ENCODE peak calls at places on chromosomes 1 and 21, in eight cellular contexts. X, Q, P, H, G, A, O and C are unnamed samples.
A peak's percentile ranks its signal among the peaks of the same experiment; 100 is the strongest.

GRCh38 chr1:19178734-19179398 is 31.2 kb downstream of the UBR4 start:
- DNase-seq in H (no peak), P (no peak), G (no peak), Q (no peak), A (no peak), O (no peak), X (no peak), C (peak; percentile 19)

GRCh38 chr1:246647113-246647512 is 77.1 kb upstream of the SCCPDH start:
- DNase-seq in O (peak; percentile 46), A (no peak), P (no peak), H (no peak), X (peak; percentile 85), G (peak; percentile 73), Q (no peak), C (no peak)

GRCh38 chr1:145985502-145986439 is 10.6 kb downstream of the TXNIP start:
- DNase-seq in Q (no peak), X (peak; percentile 61), O (no peak), P (peak; percentile 52), A (no peak), H (no peak), G (peak; percentile 79), C (no peak)

GRCh38 chr1:38113080-38113743 is 66.6 kb upstream of the POU3F1 start:
- DNase-seq in G (no peak), A (no peak), X (no peak), O (no peak), P (no peak), H (no peak), Q (no peak), C (no peak)

GRCh38 chr1:3174487-3175247 is 105.7 kb downstream of the PRDM16 start:
- DNase-seq in X (peak; percentile 50), Q (no peak), G (peak; percentile 79), P (peak; percentile 90), H (peak; percentile 76), O (peak; percentile 43), A (peak; percentile 91), C (no peak)

GRCh38 chr1:198773030-198773429 is 134.2 kb downstream of the PTPRC start:
- DNase-seq in P (no peak), O (no peak), H (no peak), Q (no peak), A (no peak), X (no peak), G (no peak), C (no peak)

GRCh38 chr1:20495661-20496060 is 9.7 kb upstream of the CAMK2N1 start:
- DNase-seq in H (no peak), Q (no peak), X (no peak), A (no peak), O (no peak), G (no peak), P (no peak), C (no peak)

GRCh38 chr1:71054281-71054731 is 6.7 kb upstream of the PTGER3 start:
- DNase-seq in Q (no peak), P (no peak), G (no peak), H (no peak), A (no peak), X (no peak), O (no peak), C (no peak)

GRCh38 chr1:205267306-205267902 is 39.7 kb downstream of the TMCC2 start:
- DNase-seq in A (no peak), X (no peak), H (no peak), G (no peak), Q (no peak), P (no peak), O (no peak), C (no peak)

GRCh38 chr1:171817511-171818265 is 23.6 kb upstream of the DNM3 start:
- DNase-seq in O (no peak), Q (no peak), P (no peak), X (peak; percentile 71), H (no peak), A (no peak), G (no peak), C (no peak)

GRCh38 chr1:244435562-244436205 is 16.0 kb downstream of the ADSS2 start:
- DNase-seq in A (no peak), P (no peak), X (peak; percentile 76), H (no peak), Q (no peak), G (no peak), O (no peak), C (no peak)

GRCh38 chr1:244349581-244350001 is 102.1 kb downstream of the ADSS2 start:
- DNase-seq in P (no peak), A (no peak), H (no peak), G (no peak), O (no peak), X (peak; percentile 36), Q (no peak), C (no peak)

GRCh38 chr21:45454924-45455315 is 50.0 kb downstream of the COL18A1 start:
- DNase-seq in A (no peak), Q (no peak), G (no peak), P (no peak), O (no peak), X (peak; percentile 41), H (peak; percentile 75), C (no peak)

GRCh38 chr21:45456014-45456835 is 51.3 kb downstream of the COL18A1 start:
- DNase-seq in G (no peak), A (no peak), X (no peak), H (peak; percentile 55), Q (no peak), O (no peak), P (no peak), C (no peak)

GRCh38 chr21:45456836-45457160 is 51.8 kb downstream of the COL18A1 start:
- DNase-seq in O (no peak), X (no peak), Q (no peak), P (no peak), A (no peak), H (peak; percentile 39), G (no peak), C (no peak)

GRCh38 chr21:45454081-45454923 is 49.3 kb downstream of the COL18A1 start:
- DNase-seq in A (no peak), O (no peak), P (no peak), H (peak; percentile 41), X (no peak), Q (no peak), G (no peak), C (no peak)

DNA sequence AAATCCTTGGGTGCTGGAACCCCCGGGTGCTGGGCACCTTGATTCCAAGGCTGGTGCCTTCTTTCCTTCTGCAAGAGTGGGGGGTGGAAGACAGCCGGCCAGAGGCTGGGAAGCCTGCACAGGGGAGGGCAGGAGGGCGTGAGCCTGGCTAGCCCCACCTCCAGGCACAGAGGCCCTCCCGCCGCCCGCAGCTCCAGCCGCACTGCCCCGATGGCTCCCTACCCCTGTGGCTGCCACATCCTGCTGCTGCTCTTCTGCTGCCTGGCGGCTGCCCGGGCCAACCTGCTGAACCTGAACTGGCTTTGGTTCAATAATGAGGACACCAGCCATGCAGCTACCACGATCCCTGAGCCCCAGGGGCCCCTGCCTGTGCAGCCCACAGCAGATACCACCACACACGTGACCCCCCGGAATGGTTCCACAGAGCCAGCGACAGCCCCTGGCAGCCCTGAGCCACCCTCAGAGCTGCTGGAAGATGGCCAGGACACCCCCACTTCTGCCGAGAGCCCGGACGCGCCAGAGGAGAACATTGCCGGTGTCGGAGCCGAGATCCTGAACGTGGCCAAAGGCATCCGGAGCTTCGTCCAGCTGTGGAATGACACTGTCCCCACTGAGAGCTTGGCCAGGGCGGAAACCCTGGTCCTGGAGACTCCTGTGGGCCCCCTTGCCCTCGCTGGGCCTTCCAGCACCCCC is 50.5 kb downstream of the COL18A1 start:
- DNase-seq in Q (no peak), P (no peak), X (no peak), G (no peak), A (peak; percentile 61), O (no peak), H (peak; percentile 68), C (no peak)
- H3K4me3 ChIP-seq in Q (no peak overlapping the region), P (peak overlapping the region; percentile 38), X (peak overlapping the region; percentile 14), G (peak overlapping the region; percentile 38), A (peak overlapping the region; percentile 15), O (peak overlapping the region; percentile 10), H (peak overlapping the region; percentile 27), C (no peak overlapping the region)

GRCh38 chr1:150574260-150575071 is 4.9 kb downstream of the MCL1 start:
- DNase-seq in H (no peak), X (peak; percentile 46), P (no peak), G (no peak), Q (no peak), O (no peak), A (no peak), C (no peak)
- H3K4me3 ChIP-seq in H (peak overlapping the region; percentile 93), X (peak overlapping the region; percentile 99), P (peak overlapping the region; percentile 74), G (peak overlapping the region; percentile 86), Q (no peak overlapping the region), O (peak overlapping the region; percentile 87), A (peak overlapping the region; percentile 93), C (no peak overlapping the region)

GRCh38 chr1:170531758-170532657 is at the start of gene GORAB:
- DNase-seq in P (peak; percentile 91), O (peak; percentile 94), A (peak; percentile 90), X (peak; percentile 96), Q (peak; percentile 81), G (peak; percentile 92), H (peak; percentile 91), C (peak; percentile 84)

GRCh38 chr1:170534626-170535147 is 2.7 kb downstream of the GORAB start:
- DNase-seq in X (no peak), O (no peak), H (no peak), G (no peak), Q (no peak), A (no peak), P (no peak), C (no peak)

GRCh38 chr1:170535418-170535817 is 3.5 kb downstream of the GORAB start:
- DNase-seq in P (no peak), A (no peak), G (no peak), O (no peak), Q (no peak), H (no peak), X (no peak), C (no peak)

GRCh38 chr1:170533331-170533730 is 1.4 kb downstream of the GORAB start:
- DNase-seq in G (no peak), H (no peak), O (no peak), A (no peak), P (no peak), Q (no peak), X (peak; percentile 77), C (no peak)

GRCh38 chr1:170530972-170531757 is 801 bp upstream of the GORAB start:
- DNase-seq in H (peak; percentile 57), G (peak; percentile 12), A (no peak), X (peak; percentile 23), Q (no peak), O (peak; percentile 39), P (no peak), C (no peak)
- H3K4me3 ChIP-seq in H (peak overlapping the region; percentile 67), G (peak overlapping the region; percentile 74), A (peak overlapping the region; percentile 45), X (peak overlapping the region; percentile 84), Q (peak overlapping the region; percentile 89), O (peak overlapping the region; percentile 61), P (peak overlapping the region; percentile 78), C (peak overlapping the region; percentile 76)

DNA sequence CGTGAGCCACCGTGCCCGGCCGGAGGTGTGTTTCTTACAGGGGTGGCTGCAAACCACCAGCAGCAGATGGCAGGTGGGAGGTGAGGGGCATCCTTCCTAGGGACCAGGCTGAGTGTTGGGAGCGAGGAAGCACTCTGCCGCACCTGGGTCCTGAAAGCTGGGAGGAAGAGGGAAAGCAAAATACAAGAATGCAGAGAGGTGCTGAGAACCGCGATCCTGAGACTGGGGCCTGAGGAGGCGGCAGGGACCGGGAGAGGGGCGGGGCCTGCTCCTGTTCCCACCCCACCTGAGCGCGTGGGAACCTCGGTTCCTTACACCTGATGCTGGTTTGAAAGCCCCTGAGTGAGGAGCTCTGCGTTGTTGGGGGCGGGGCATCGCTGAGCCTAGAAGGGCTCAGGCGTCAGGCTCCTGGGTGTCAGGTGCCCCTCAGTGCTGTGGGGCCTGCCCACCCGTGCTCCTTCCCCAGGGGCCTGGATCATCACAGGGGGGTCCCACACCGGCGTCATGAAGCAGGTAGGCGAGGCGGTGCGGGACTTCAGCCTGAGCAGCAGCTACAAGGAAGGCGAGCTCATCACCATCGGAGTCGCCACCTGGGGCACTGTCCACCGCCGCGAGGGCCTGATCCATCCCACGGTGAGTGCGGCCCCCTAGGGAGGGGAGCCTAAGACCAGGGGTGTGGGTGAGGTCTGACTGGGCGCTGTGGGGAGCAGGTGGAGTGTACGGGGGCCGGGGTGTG is 15.5 kb downstream of the TRPM2 start:
- DNase-seq in P (no peak), X (no peak), H (peak; percentile 44), G (peak; percentile 4), Q (no peak), A (no peak), O (no peak), C (no peak)
- H3K4me3 ChIP-seq in P (no peak overlapping the region), X (no peak overlapping the region), H (no peak overlapping the region), G (no peak overlapping the region), Q (no peak overlapping the region), A (no peak overlapping the region), O (no peak overlapping the region), C (no peak overlapping the region)